ENCODE peak calls at places on chromosomes 7 and 10, in five cellular contexts. One of them, this sample, is unnamed.

GRCh38 chr10:49610015-49610734 is at the start of gene SLC18A3:
- DNase-seq in HL-60: no peak
- DNase-seq in HCT116: no peak
- DNase-seq in Panc1: no peak
- DNase-seq in HepG2: no peak
- DNase-seq in this sample: peak; percentile 95

GRCh38 chr10:82674036-82674435 is 799.0 kb downstream of the NRG3 start:
- DNase-seq in Panc1: no peak
- DNase-seq in HepG2: no peak
- DNase-seq in HL-60: no peak
- DNase-seq in HCT116: no peak
- DNase-seq in this sample: no peak

GRCh38 chr7:134946260-134946659 is 40.0 kb upstream of the AGBL3 start:
- DNase-seq in Panc1: no peak
- DNase-seq in HL-60: no peak
- DNase-seq in HCT116: no peak
- DNase-seq in HepG2: no peak
- DNase-seq in this sample: no peak

GRCh38 chr10:102231357-102232318 is 5.5 kb downstream of the ELOVL3 start:
- DNase-seq in HCT116: peak; percentile 40
- DNase-seq in Panc1: peak; percentile 33
- DNase-seq in HepG2: peak; percentile 38
- DNase-seq in HL-60: peak; percentile 76
- DNase-seq in this sample: peak; percentile 85

GRCh38 chr10:31744025-31744424 is 184.6 kb downstream of the ARHGAP12 start:
- DNase-seq in HL-60: no peak
- DNase-seq in HepG2: no peak
- DNase-seq in Panc1: no peak
- DNase-seq in HCT116: no peak
- DNase-seq in this sample: no peak

GRCh38 chr7:158274404-158274811 is 313.2 kb downstream of the PTPRN2 start:
- DNase-seq in HCT116: no peak
- DNase-seq in Panc1: no peak
- DNase-seq in HepG2: no peak
- DNase-seq in HL-60: no peak
- DNase-seq in this sample: peak; percentile 71

GRCh38 chr10:60107308-60107976 is 201.1 kb upstream of the CCDC6 start:
- DNase-seq in HL-60: no peak
- DNase-seq in HepG2: no peak
- DNase-seq in Panc1: no peak
- DNase-seq in HCT116: no peak
- DNase-seq in this sample: no peak

GRCh38 chr7:80324032-80324431 is 187.8 kb downstream of the GNAT3 start:
- DNase-seq in HCT116: no peak
- DNase-seq in Panc1: no peak
- DNase-seq in HL-60: no peak
- DNase-seq in HepG2: no peak
- DNase-seq in this sample: no peak

GRCh38 chr10:71584902-71585578 is 134.5 kb downstream of the C10orf105 start:
- DNase-seq in HCT116: no peak
- DNase-seq in HepG2: no peak
- DNase-seq in HL-60: no peak
- DNase-seq in Panc1: no peak
- DNase-seq in this sample: no peak

GRCh38 chr10:101041252-101041761 is 10.3 kb downstream of the SFXN3 start:
- DNase-seq in HCT116: peak; percentile 85
- DNase-seq in HepG2: peak; percentile 81
- DNase-seq in Panc1: no peak
- DNase-seq in HL-60: peak; percentile 86
- DNase-seq in this sample: peak; percentile 83

GRCh38 chr7:155746188-155746587 is 66.1 kb downstream of the SHH start:
- DNase-seq in HL-60: no peak
- DNase-seq in HCT116: no peak
- DNase-seq in HepG2: no peak
- DNase-seq in Panc1: no peak
- DNase-seq in this sample: no peak

GRCh38 chr10:126902157-126902556 is 3.1 kb upstream of the DOCK1 start:
- DNase-seq in HepG2: peak; percentile 9
- DNase-seq in HL-60: no peak
- DNase-seq in Panc1: peak; percentile 35
- DNase-seq in HCT116: peak; percentile 69
- DNase-seq in this sample: no peak

GRCh38 chr7:1068013-1068412 is 19.9 kb upstream of the GPER1 start:
- DNase-seq in HepG2: no peak
- DNase-seq in Panc1: no peak
- DNase-seq in HL-60: no peak
- DNase-seq in HCT116: no peak
- DNase-seq in this sample: no peak

GRCh38 chr10:93481931-93482834 is at the start of gene MYOF:
- DNase-seq in HCT116: peak; percentile 78
- DNase-seq in HepG2: peak; percentile 59
- DNase-seq in Panc1: peak; percentile 92
- DNase-seq in HL-60: peak; percentile 57
- DNase-seq in this sample: peak; percentile 65
- TF ChIP-seq REST in HCT116: no peak
- TF ChIP-seq REST in HepG2: no peak
- TF ChIP-seq REST in Panc1: peak; percentile 19
- TF ChIP-seq REST in HL-60: no peak
- TF ChIP-seq REST in this sample: peak; percentile 15

DNA sequence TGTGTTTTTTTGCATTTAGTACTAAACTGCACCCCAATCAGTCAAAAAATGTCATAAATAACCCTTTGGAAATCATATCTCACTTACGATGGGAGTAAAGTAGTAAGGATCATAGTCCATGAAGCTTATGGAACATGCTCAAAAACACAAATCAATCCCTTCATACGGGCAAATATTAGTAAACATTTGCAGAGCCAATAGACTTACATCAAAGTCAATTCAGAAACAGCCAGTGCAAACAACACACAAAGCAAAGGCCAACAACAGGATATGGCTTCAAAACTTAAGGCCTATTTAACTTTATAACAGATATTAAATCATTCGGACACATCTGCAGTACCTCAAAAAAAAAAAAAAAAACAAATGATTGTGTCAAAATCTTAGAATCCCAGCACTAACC is 32.1 kb downstream of the SGCE start:
- DNase-seq in HepG2: peak; percentile 90
- DNase-seq in HCT116: no peak
- DNase-seq in Panc1: no peak
- DNase-seq in HL-60: no peak
- DNase-seq in this sample: no peak
- TF ChIP-seq REST in HepG2: no peak
- TF ChIP-seq REST in HCT116: no peak
- TF ChIP-seq REST in Panc1: no peak
- TF ChIP-seq REST in HL-60: no peak
- TF ChIP-seq REST in this sample: no peak

GRCh38 chr10:25682203-25682950 is 251.7 kb upstream of the MYO3A start:
- DNase-seq in HepG2: no peak
- DNase-seq in Panc1: no peak
- DNase-seq in HCT116: no peak
- DNase-seq in HL-60: no peak
- DNase-seq in this sample: peak; percentile 34
- TF ChIP-seq REST in HepG2: no peak
- TF ChIP-seq REST in Panc1: no peak
- TF ChIP-seq REST in HCT116: no peak
- TF ChIP-seq REST in HL-60: no peak
- TF ChIP-seq REST in this sample: no peak

GRCh38 chr7:46975493-46975892 is 606.4 kb downstream of the TNS3 start:
- DNase-seq in Panc1: no peak
- DNase-seq in HepG2: no peak
- DNase-seq in HCT116: no peak
- DNase-seq in HL-60: no peak
- DNase-seq in this sample: no peak
- TF ChIP-seq REST in Panc1: no peak
- TF ChIP-seq REST in HepG2: no peak
- TF ChIP-seq REST in HCT116: no peak
- TF ChIP-seq REST in HL-60: no peak
- TF ChIP-seq REST in this sample: no peak

DNA sequence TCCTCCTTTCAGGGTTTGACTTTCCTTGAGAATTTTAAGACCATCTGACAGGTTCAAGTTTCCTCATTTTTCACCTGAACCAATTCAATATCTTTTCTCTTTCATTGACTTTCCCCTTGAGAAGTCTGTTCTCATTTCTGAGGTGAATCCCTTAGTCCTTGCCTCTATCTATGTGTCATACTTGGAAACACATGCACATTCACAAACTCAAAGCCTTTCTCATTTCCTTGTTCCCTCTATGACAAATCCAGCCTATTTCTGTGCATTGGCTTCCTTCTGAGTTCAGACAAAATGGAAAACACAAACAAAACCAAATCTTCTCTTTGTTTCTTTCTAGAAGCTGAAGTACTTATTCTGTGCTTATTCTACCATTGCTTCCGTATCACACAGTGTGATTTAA is 13.8 kb downstream of the PTTG1IP2 start:
- DNase-seq in HepG2: no peak
- DNase-seq in HCT116: no peak
- DNase-seq in Panc1: no peak
- DNase-seq in HL-60: no peak
- DNase-seq in this sample: no peak
- TF ChIP-seq REST in HepG2: no peak
- TF ChIP-seq REST in HCT116: no peak
- TF ChIP-seq REST in Panc1: no peak
- TF ChIP-seq REST in HL-60: no peak
- TF ChIP-seq REST in this sample: no peak

GRCh38 chr7:127320974-127321373 is 68.2 kb upstream of the GRM8 start:
- DNase-seq in HepG2: no peak
- DNase-seq in HL-60: no peak
- DNase-seq in HCT116: no peak
- DNase-seq in Panc1: no peak
- DNase-seq in this sample: no peak

GRCh38 chr7:127322351-127322750 is 69.6 kb upstream of the GRM8 start:
- DNase-seq in Panc1: no peak
- DNase-seq in HepG2: no peak
- DNase-seq in HL-60: no peak
- DNase-seq in HCT116: no peak
- DNase-seq in this sample: no peak

GRCh38 chr7:127317447-127317961 is 64.8 kb upstream of the GRM8 start:
- DNase-seq in HepG2: no peak
- DNase-seq in HCT116: no peak
- DNase-seq in Panc1: no peak
- DNase-seq in HL-60: no peak
- DNase-seq in this sample: no peak

GRCh38 chr7:127322832-127323231 is 69.7 kb downstream of the ZNF800 start:
- DNase-seq in HL-60: no peak
- DNase-seq in HepG2: no peak
- DNase-seq in HCT116: no peak
- DNase-seq in Panc1: no peak
- DNase-seq in this sample: no peak
- TF ChIP-seq REST in HL-60: no peak
- TF ChIP-seq REST in HepG2: no peak
- TF ChIP-seq REST in HCT116: no peak
- TF ChIP-seq REST in Panc1: no peak
- TF ChIP-seq REST in this sample: no peak

GRCh38 chr7:17099083-17099973 is 199.1 kb upstream of the AHR start:
- DNase-seq in Panc1: no peak
- DNase-seq in HCT116: peak; percentile 69
- DNase-seq in HL-60: no peak
- DNase-seq in HepG2: peak; percentile 98
- DNase-seq in this sample: no peak

GRCh38 chr7:17103984-17104383 is 194.5 kb upstream of the AHR start:
- DNase-seq in HepG2: no peak
- DNase-seq in HCT116: no peak
- DNase-seq in HL-60: no peak
- DNase-seq in Panc1: no peak
- DNase-seq in this sample: no peak

GRCh38 chr7:17103170-17103569 is 195.3 kb upstream of the AHR start:
- DNase-seq in HL-60: no peak
- DNase-seq in HCT116: no peak
- DNase-seq in Panc1: no peak
- DNase-seq in HepG2: no peak
- DNase-seq in this sample: no peak

GRCh38 chr7:17098515-17098914 is 199.9 kb upstream of the AHR start:
- DNase-seq in HepG2: no peak
- DNase-seq in Panc1: no peak
- DNase-seq in HL-60: no peak
- DNase-seq in HCT116: no peak
- DNase-seq in this sample: no peak

GRCh38 chr7:17101207-17101696 is 197.2 kb upstream of the AHR start:
- DNase-seq in HL-60: no peak
- DNase-seq in HCT116: no peak
- DNase-seq in HepG2: no peak
- DNase-seq in Panc1: no peak
- DNase-seq in this sample: no peak
- TF ChIP-seq REST in HL-60: no peak
- TF ChIP-seq REST in HCT116: no peak
- TF ChIP-seq REST in HepG2: no peak
- TF ChIP-seq REST in Panc1: no peak
- TF ChIP-seq REST in this sample: no peak